ENCODE peak calls at places on chromosomes 11 and 22, in ten cellular contexts. C is AG09319; H is GOT3; W is IMR-90; E is activated naive CD4-positive, alpha-beta T cell; J is endothelial cell; B is amygdala; Q is stimulated activated CD4-positive, alpha-beta T cell treated with anti-CD3 and anti-CD28 coated beads, Interleukin-1b, Interleukin-23, amount 100 ng/mL, for 48 hours; O is Calu3; L is iris pigment epithelial cell. M is an unnamed sample.

GRCh38 chr11:69912161-69912910 is 93.1 kb upstream of the FGF3 start:
- DNase-seq in C (no peak), H (no peak), W (no peak), E (no peak), J (no peak), B (no peak), Q (no peak), O (no peak), L (no peak), M (no peak)

GRCh38 chr11:110830344-110831141 is 118.3 kb upstream of the ARHGAP20 start:
- DNase-seq in C (no peak), H (no peak), W (peak; percentile 53), E (no peak), J (no peak), B (no peak), Q (no peak), O (no peak), L (peak; percentile 66), M (no peak)

GRCh38 chr11:6635082-6635932 is 16.1 kb upstream of the TPP1 start:
- DNase-seq in C (no peak), H (no peak), W (peak; percentile 87), E (no peak), J (peak; percentile 48), B (peak; percentile 59), Q (no peak), O (no peak), L (no peak), M (peak; percentile 65)

GRCh38 chr11:22539851-22540376 is 85.7 kb downstream of the FANCF start:
- DNase-seq in C (no peak), H (no peak), W (peak; percentile 28), E (no peak), J (no peak), B (no peak), Q (no peak), O (peak; percentile 16), L (peak; percentile 48), M (no peak)

GRCh38 chr11:75356613-75357012 is 5.2 kb upstream of the ARRB1 start:
- DNase-seq in C (no peak), H (no peak), W (no peak), E (no peak), J (no peak), B (no peak), Q (no peak), O (no peak), L (no peak), M (no peak)

GRCh38 chr22:43170131-43170480 is 16.8 kb downstream of the TTLL12 start:
- DNase-seq in C (no peak), H (no peak), W (no peak), E (no peak), J (no peak), B (no peak), Q (no peak), O (no peak), L (no peak), M (no peak)

GRCh38 chr22:35445933-35446332 is 46.0 kb downstream of the MCM5 start:
- DNase-seq in C (no peak), H (no peak), W (no peak), E (no peak), J (no peak), B (no peak), Q (no peak), O (no peak), L (peak; percentile 11), M (no peak)

GRCh38 chr22:22587577-22588188 is 28.6 kb upstream of the PRAME start:
- DNase-seq in C (no peak), H (no peak), W (no peak), E (no peak), J (no peak), B (no peak), Q (no peak), O (no peak), L (no peak), M (no peak)

GRCh38 chr11:16816358-16817270 is 78.2 kb downstream of the C11orf58 start:
- DNase-seq in C (no peak), H (no peak), W (no peak), E (no peak), J (no peak), B (no peak), Q (no peak), O (no peak), L (no peak), M (no peak)

GRCh38 chr22:38751422-38752346 is 4.1 kb downstream of the SUN2 start:
- DNase-seq in C (no peak), H (no peak), W (no peak), E (peak; percentile 66), J (no peak), B (no peak), Q (peak; percentile 69), O (no peak), L (no peak), M (no peak)

GRCh38 chr11:44979536-44980399 is 29.1 kb upstream of the TP53I11 start:
- DNase-seq in C (no peak), H (no peak), W (no peak), E (no peak), J (peak; percentile 30), B (no peak), Q (no peak), O (peak; percentile 87), L (no peak), M (no peak)

GRCh38 chr11:57315491-57315890 is 9.3 kb downstream of the TNKS1BP1 start:
- DNase-seq in C (no peak), H (no peak), W (peak; percentile 61), E (no peak), J (peak; percentile 48), B (no peak), Q (no peak), O (no peak), L (peak; percentile 56), M (no peak)

M was measured in substantia nigra.